ENCODE peak calls at places on chromosomes 3 and 15, in four cellular contexts. One of them, this sample, is unnamed.

GRCh38 chr15:80317389-80318169 is 65.6 kb upstream of the CTXND1 start:
- DNase-seq in EL: peak; percentile 95
- DNase-seq in stomach: no peak
- DNase-seq in activated T-cell treated with anti-CD3 and anti-CD28 coated beads, Interleukin-2, amount 50 U/mL, for 72 hours: peak; percentile 8
- DNase-seq in this sample: peak; percentile 55

GRCh38 chr15:53031469-53031868 is 241.3 kb upstream of the ONECUT1 start:
- DNase-seq in EL: no peak
- DNase-seq in stomach: no peak
- DNase-seq in activated T-cell treated with anti-CD3 and anti-CD28 coated beads, Interleukin-2, amount 50 U/mL, for 72 hours: no peak
- DNase-seq in this sample: no peak

GRCh38 chr3:156646958-156647357 is 27.4 kb upstream of the TIPARP start:
- DNase-seq in EL: no peak
- DNase-seq in stomach: no peak
- DNase-seq in activated T-cell treated with anti-CD3 and anti-CD28 coated beads, Interleukin-2, amount 50 U/mL, for 72 hours: no peak
- DNase-seq in this sample: no peak

GRCh38 chr3:178139116-178139515 is 397.1 kb upstream of the KCNMB2 start:
- DNase-seq in EL: no peak
- DNase-seq in stomach: no peak
- DNase-seq in activated T-cell treated with anti-CD3 and anti-CD28 coated beads, Interleukin-2, amount 50 U/mL, for 72 hours: no peak
- DNase-seq in this sample: no peak

GRCh38 chr3:169662215-169663070 is 1.1 kb downstream of the MECOM start:
- DNase-seq in EL: peak; percentile 59
- DNase-seq in stomach: peak; percentile 79
- DNase-seq in activated T-cell treated with anti-CD3 and anti-CD28 coated beads, Interleukin-2, amount 50 U/mL, for 72 hours: peak; percentile 66
- DNase-seq in this sample: peak; percentile 85

GRCh38 chr3:193586526-193586925 is 6.5 kb upstream of the OPA1 start:
- DNase-seq in EL: no peak
- DNase-seq in stomach: no peak
- DNase-seq in activated T-cell treated with anti-CD3 and anti-CD28 coated beads, Interleukin-2, amount 50 U/mL, for 72 hours: no peak
- DNase-seq in this sample: no peak

GRCh38 chr3:123745184-123745855 is 138.8 kb downstream of the MYLK start:
- DNase-seq in EL: no peak
- DNase-seq in stomach: no peak
- DNase-seq in activated T-cell treated with anti-CD3 and anti-CD28 coated beads, Interleukin-2, amount 50 U/mL, for 72 hours: no peak
- DNase-seq in this sample: no peak

GRCh38 chr15:41530363-41530956 is 13.6 kb downstream of the RPAP1 start:
- DNase-seq in EL: no peak
- DNase-seq in stomach: no peak
- DNase-seq in activated T-cell treated with anti-CD3 and anti-CD28 coated beads, Interleukin-2, amount 50 U/mL, for 72 hours: no peak
- DNase-seq in this sample: no peak

GRCh38 chr3:164007764-164008163 is 1070.5 kb downstream of the SI start:
- DNase-seq in EL: no peak
- DNase-seq in stomach: no peak
- DNase-seq in activated T-cell treated with anti-CD3 and anti-CD28 coated beads, Interleukin-2, amount 50 U/mL, for 72 hours: no peak
- DNase-seq in this sample: no peak

GRCh38 chr15:70875001-70875782 is 17.0 kb downstream of the THAP10 start:
- DNase-seq in EL: peak; percentile 42
- DNase-seq in stomach: no peak
- DNase-seq in activated T-cell treated with anti-CD3 and anti-CD28 coated beads, Interleukin-2, amount 50 U/mL, for 72 hours: no peak
- DNase-seq in this sample: peak; percentile 50

GRCh38 chr3:63328386-63328785 is 50.3 kb downstream of the SYNPR start:
- DNase-seq in EL: peak; percentile 3
- DNase-seq in stomach: no peak
- DNase-seq in activated T-cell treated with anti-CD3 and anti-CD28 coated beads, Interleukin-2, amount 50 U/mL, for 72 hours: no peak
- DNase-seq in this sample: peak; percentile 89

GRCh38 chr15:32818758-32819405 is 101.1 kb downstream of the GREM1 start:
- DNase-seq in EL: peak; percentile 60
- DNase-seq in stomach: no peak
- DNase-seq in activated T-cell treated with anti-CD3 and anti-CD28 coated beads, Interleukin-2, amount 50 U/mL, for 72 hours: no peak
- DNase-seq in this sample: no peak

GRCh38 chr15:65867244-65867643 is 2.0 kb upstream of the RAB11A start:
- DNase-seq in EL: no peak
- DNase-seq in stomach: no peak
- DNase-seq in activated T-cell treated with anti-CD3 and anti-CD28 coated beads, Interleukin-2, amount 50 U/mL, for 72 hours: no peak
- DNase-seq in this sample: no peak

GRCh38 chr3:149608987-149609386 is 48.8 kb downstream of the WWTR1 start:
- DNase-seq in EL: no peak
- DNase-seq in stomach: no peak
- DNase-seq in activated T-cell treated with anti-CD3 and anti-CD28 coated beads, Interleukin-2, amount 50 U/mL, for 72 hours: no peak
- DNase-seq in this sample: no peak

GRCh38 chr3:148957586-148957985 is 33.8 kb upstream of the GYG1 start:
- DNase-seq in EL: peak; percentile 24
- DNase-seq in stomach: no peak
- DNase-seq in activated T-cell treated with anti-CD3 and anti-CD28 coated beads, Interleukin-2, amount 50 U/mL, for 72 hours: no peak
- DNase-seq in this sample: no peak

GRCh38 chr3:72323794-72324193 is 524.5 kb downstream of the SHQ1 start:
- DNase-seq in EL: no peak
- DNase-seq in stomach: no peak
- DNase-seq in activated T-cell treated with anti-CD3 and anti-CD28 coated beads, Interleukin-2, amount 50 U/mL, for 72 hours: no peak
- DNase-seq in this sample: no peak

GRCh38 chr3:18716821-18717220 is 291.7 kb upstream of the SATB1 start:
- DNase-seq in EL: no peak
- DNase-seq in stomach: no peak
- DNase-seq in activated T-cell treated with anti-CD3 and anti-CD28 coated beads, Interleukin-2, amount 50 U/mL, for 72 hours: no peak
- DNase-seq in this sample: peak; percentile 6

GRCh38 chr3:185406127-185406620 is 43.2 kb downstream of the MAP3K13 start:
- DNase-seq in EL: no peak
- DNase-seq in stomach: no peak
- DNase-seq in activated T-cell treated with anti-CD3 and anti-CD28 coated beads, Interleukin-2, amount 50 U/mL, for 72 hours: no peak
- DNase-seq in this sample: no peak

GRCh38 chr3:23611737-23612295 is 193.9 kb upstream of the UBE2E1 start:
- DNase-seq in EL: peak; percentile 84
- DNase-seq in stomach: peak; percentile 53
- DNase-seq in activated T-cell treated with anti-CD3 and anti-CD28 coated beads, Interleukin-2, amount 50 U/mL, for 72 hours: no peak
- DNase-seq in this sample: peak; percentile 59

GRCh38 chr15:83533548-83533947 is 86.4 kb downstream of the SH3GL3 start:
- DNase-seq in EL: no peak
- DNase-seq in stomach: no peak
- DNase-seq in activated T-cell treated with anti-CD3 and anti-CD28 coated beads, Interleukin-2, amount 50 U/mL, for 72 hours: no peak
- DNase-seq in this sample: no peak

This sample was measured in astrocyte of the hippocampus.